ENCODE peak calls at places on chromosomes 6 and 20, in ten cellular contexts. O is stimulated activated CD4-positive, alpha-beta T cell treated with anti-CD3 and anti-CD28 coated beads, Interleukin-2, amount 100 ng/mL, for 48 hours; V is AML-193; Q is D341Med; Y is choroid plexus epithelial cell; W is bronchial epithelial cell; K is Right ventricle myocardium inferior; A is NCI-H1092; X is AG10803; E is NCI-H1436 treated with DMSO at 0.1 percent for 48 hours. G is an unnamed sample.

GRCh38 chr6:20061952-20062351 is 150.3 kb downstream of the MBOAT1 start:
- DNase-seq in O (no peak), V (no peak), Q (no peak), Y (no peak), W (no peak), K (no peak), A (no peak), X (no peak), E (no peak), G (no peak)

GRCh38 chr20:36017034-36017951 is 48.9 kb downstream of the CNBD2 start:
- DNase-seq in O (no peak), V (no peak), Q (peak), Y (peak), W (peak), K (no peak), A (no peak), X (peak), E (no peak), G (no peak)

GRCh38 chr6:106145741-106146227 is 59.6 kb downstream of the PRDM1 start:
- DNase-seq in O (no peak), V (no peak), Q (no peak), Y (peak), W (peak), K (no peak), A (no peak), X (no peak), E (no peak), G (no peak)

GRCh38 chr6:81769834-81770233 is 17.4 kb upstream of the TENT5A start:
- DNase-seq in O (no peak), V (no peak), Q (no peak), Y (peak), W (peak), K (no peak), A (no peak), X (peak), E (peak), G (no peak)

GRCh38 chr20:58059145-58059544 is 169.3 kb downstream of the ANKRD60 start:
- DNase-seq in O (no peak), V (no peak), Q (no peak), Y (no peak), W (no peak), K (no peak), A (no peak), X (no peak), E (no peak), G (no peak)

GRCh38 chr6:74458536-74458935 is 747.3 kb downstream of the COL12A1 start:
- DNase-seq in O (no peak), V (no peak), Q (no peak), Y (peak), W (no peak), K (no peak), A (peak), X (no peak), E (no peak), G (no peak)

GRCh38 chr20:34938466-34939163 is 17.0 kb downstream of the GSS start:
- DNase-seq in O (no peak), V (peak), Q (peak), Y (no peak), W (no peak), K (peak), A (peak), X (no peak), E (no peak), G (no peak)

GRCh38 chr6:40586800-40587201 is 363 bp downstream of the LRFN2 start:
- DNase-seq in O (peak), V (no peak), Q (peak), Y (no peak), W (no peak), K (peak), A (no peak), X (no peak), E (no peak), G (peak)

GRCh38 chr6:3450888-3451287 is 6.0 kb downstream of the SLC22A23 start:
- DNase-seq in O (no peak), V (no peak), Q (no peak), Y (no peak), W (no peak), K (no peak), A (no peak), X (peak), E (no peak), G (no peak)

GRCh38 chr6:33962673-33963072 is 158.9 kb upstream of the MLN start:
- DNase-seq in O (no peak), V (no peak), Q (no peak), Y (no peak), W (no peak), K (peak), A (no peak), X (no peak), E (no peak), G (no peak)

GRCh38 chr20:62751551-62752150 is 43.0 kb downstream of the NTSR1 start:
- DNase-seq in O (no peak), V (no peak), Q (no peak), Y (no peak), W (no peak), K (peak), A (no peak), X (no peak), E (no peak), G (no peak)